ENCODE peak calls at places on chromosome 12, in four cellular contexts. D is A549, A is SK-N-SH, Q is HepG2. K is an unnamed sample.

GRCh38 chr12:19739195-19739776 is 300.0 kb downstream of the AEBP2 start:
- DNase-seq in D (peak; percentile 74), Q (peak; percentile 41), A (peak; percentile 44), K (peak; percentile 16)

GRCh38 chr12:115983226-115983798 is 294.2 kb downstream of the MED13L start:
- DNase-seq in Q (peak; percentile 4), A (no peak), D (peak; percentile 58), K (no peak)

GRCh38 chr12:62191747-62192485 is 68.3 kb upstream of the USP15 start:
- DNase-seq in D (peak; percentile 16), A (peak; percentile 15), Q (no peak), K (no peak)

GRCh38 chr12:34605955-34606748 is 583.9 kb downstream of the ALG10 start:
- DNase-seq in A (peak; percentile 0), D (no peak), Q (no peak), K (no peak)

GRCh38 chr12:100900808-100901207 is 106.2 kb downstream of the ANO4 start:
- DNase-seq in D (no peak), A (no peak), Q (no peak), K (no peak)

GRCh38 chr12:99767809-99768208 is 120.3 kb downstream of the GARIN6 start:
- DNase-seq in D (peak; percentile 46), Q (no peak), A (no peak), K (no peak)

GRCh38 chr12:51124504-51124903 is 41.1 kb upstream of the CSRNP2 start:
- DNase-seq in D (no peak), A (no peak), Q (no peak), K (no peak)

GRCh38 chr12:100199347-100200136 is 1.1 kb upstream of the ACTR6 start:
- DNase-seq in D (peak; percentile 73), Q (peak; percentile 73), A (peak; percentile 83), K (no peak)

GRCh38 chr12:105214141-105214540 is 21.8 kb downstream of the APPL2 start:
- DNase-seq in D (peak; percentile 21), Q (no peak), A (no peak), K (no peak)

GRCh38 chr12:19539836-19540235 is 100.5 kb downstream of the AEBP2 start:
- DNase-seq in Q (no peak), A (no peak), D (no peak), K (no peak)

GRCh38 chr12:132218915-132219314 is 74.7 kb downstream of the NOC4L start:
- DNase-seq in D (peak; percentile 51), Q (peak; percentile 35), A (peak; percentile 77), K (no peak)

GRCh38 chr12:59517522-59517921 is 78.3 kb upstream of the SLC16A7 start:
- DNase-seq in A (no peak), D (no peak), Q (no peak), K (no peak)

GRCh38 chr12:113860059-113860820 is 105.9 kb downstream of the RBM19 start:
- DNase-seq in Q (no peak), A (no peak), D (no peak), K (no peak)

GRCh38 chr12:124125472-124125871 is 152.5 kb downstream of the ZNF664 start:
- DNase-seq in Q (no peak), D (no peak), A (no peak), K (peak; percentile 72)

GRCh38 chr12:109982211-109982610 is 14.0 kb downstream of the GIT2 start:
- DNase-seq in A (no peak), D (no peak), Q (no peak), K (no peak)

DNA sequence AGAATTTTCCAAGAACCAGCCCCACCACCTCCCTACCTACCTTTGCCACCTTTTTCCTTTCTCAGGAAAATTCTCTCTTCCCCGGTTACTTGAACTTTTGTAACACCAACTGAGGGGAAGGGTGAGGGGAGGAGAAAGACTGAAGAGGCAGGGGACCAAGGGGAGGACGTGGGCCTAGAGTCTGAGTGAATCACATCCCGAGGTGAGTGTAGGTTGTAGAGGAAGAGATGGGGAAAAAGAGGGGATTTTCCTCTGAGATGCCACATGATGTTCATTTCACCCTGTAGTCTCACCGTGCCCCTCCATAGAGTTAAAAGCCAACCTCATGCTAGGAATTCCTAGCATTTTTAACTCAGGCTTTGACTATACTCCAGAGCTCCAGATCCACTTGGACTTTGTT is 311.8 kb downstream of the RPAP3 start:
- DNase-seq in Q (no peak), D (peak; percentile 32), A (no peak), K (no peak)
- TF ChIP-seq PBX3 in Q (no peak), D (no peak), A (no peak), K (no peak)

DNA sequence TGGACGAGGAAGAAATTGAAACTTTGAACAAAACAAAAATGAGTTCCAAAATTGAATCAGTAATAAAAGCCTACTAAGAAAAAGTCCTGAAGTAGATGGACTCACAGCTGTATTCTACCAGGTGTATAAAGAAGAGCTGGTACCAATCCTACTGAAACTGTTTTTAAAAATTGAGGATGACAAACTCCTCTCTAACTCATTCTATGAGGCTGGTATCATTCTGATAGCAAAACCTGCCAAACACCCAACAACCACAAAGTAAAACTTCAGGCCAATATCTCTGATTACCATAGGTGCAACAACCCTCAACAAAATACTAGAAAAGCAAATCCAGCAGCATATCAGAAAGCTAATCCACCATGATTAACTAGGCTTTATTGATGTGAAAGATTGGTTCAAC is 33.9 kb upstream of the LDHB start:
- DNase-seq in Q (no peak), D (no peak), A (no peak), K (no peak)
- TF ChIP-seq PBX3 in Q (no peak), D (no peak), A (no peak), K (no peak)

DNA sequence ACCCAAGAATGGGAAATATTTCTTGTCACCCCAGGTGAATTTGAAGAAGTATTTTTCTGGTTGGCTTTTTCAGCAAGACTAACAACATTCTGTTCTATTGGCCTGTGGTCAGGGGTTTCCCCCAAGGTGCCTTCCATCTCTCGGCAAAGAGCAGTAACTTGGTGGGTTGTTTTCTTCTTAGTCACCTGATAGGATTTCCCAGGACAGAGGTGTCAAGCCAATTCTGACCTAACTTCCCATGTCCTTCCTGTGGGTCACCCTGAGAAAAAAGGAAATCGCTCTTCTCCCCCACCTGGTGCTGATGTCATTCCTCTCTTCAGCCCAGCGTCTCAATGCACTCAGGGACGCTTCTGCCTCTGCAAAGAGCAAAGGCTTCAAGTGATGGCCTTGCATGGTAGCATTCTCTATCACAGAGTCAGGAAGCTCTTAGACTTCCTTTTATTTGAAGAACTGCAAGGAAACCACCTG is 16.1 kb upstream of the IFNG start:
- DNase-seq in A (no peak), D (no peak), Q (no peak), K (peak; percentile 63)
- TF ChIP-seq PBX3 in A (no peak), D (no peak), Q (no peak), K (no peak)

DNA sequence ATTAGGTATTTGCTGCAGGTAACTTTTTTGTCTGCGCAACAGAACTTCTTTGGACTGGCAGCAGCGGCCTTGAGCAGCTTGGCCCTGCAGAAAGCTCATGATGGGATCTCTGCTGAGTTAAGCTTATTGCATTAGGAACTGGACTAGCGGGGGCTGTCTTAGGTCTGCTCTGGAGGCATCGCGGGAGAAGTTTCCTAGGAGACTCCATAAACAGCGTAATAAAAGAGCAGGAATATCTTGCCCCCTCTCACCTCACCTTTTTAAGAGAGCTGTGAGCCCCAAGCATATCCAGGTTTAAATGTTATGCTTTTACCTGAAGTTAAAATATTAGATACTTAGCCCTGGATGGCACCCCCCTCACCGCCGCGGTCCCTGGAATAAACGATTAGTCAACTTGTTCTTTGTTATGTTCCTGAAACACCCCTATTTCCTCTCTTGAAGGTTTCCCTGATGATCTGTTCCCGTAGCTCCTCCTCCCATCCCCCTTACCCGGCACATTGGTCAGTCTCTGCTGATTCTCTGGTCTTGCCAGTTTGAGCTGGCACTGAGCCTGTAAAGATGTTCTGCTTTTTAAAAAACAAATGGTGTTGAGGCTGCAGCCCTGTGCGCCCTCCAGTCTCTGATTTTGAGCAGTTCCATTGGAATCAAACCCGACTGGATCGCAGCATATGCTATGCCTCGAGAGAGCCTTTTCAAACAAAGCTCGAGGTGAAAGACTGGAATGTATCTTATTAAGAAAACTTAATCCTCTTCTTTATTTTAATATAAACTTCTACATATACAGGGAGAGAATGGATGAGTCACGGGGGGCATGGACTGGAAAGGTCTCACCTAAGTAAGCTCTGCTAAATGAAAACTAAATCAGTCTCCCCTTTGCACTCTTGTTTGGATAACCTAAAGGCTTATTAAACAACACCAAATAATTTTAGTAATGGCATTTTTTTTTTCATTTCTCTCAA is 1.9 kb downstream of the MLXIP start:
- DNase-seq in Q (no peak), A (peak; percentile 76), D (peak; percentile 40), K (no peak)
- TF ChIP-seq PBX3 in Q (no peak), A (peak; percentile 43), D (no peak), K (no peak)

GRCh38 chr12:106247731-106248176 is at the start of gene CKAP4:
- DNase-seq in D (peak; percentile 74), A (peak; percentile 95), Q (peak; percentile 30), K (no peak)
- TF ChIP-seq PBX3 in D (no peak), A (no peak), Q (no peak), K (no peak)

GRCh38 chr12:85673921-85674420 is 162.2 kb downstream of the RASSF9 start:
- DNase-seq in A (no peak), Q (no peak), D (no peak), K (no peak)

GRCh38 chr12:85669911-85670310 is 166.3 kb downstream of the RASSF9 start:
- DNase-seq in D (no peak), Q (no peak), A (no peak), K (no peak)

GRCh38 chr12:85676816-85677749 is 159.1 kb downstream of the RASSF9 start:
- DNase-seq in D (no peak), A (no peak), Q (no peak), K (no peak)

GRCh38 chr12:85672436-85672835 is 163.8 kb downstream of the RASSF9 start:
- DNase-seq in D (no peak), Q (no peak), A (no peak), K (no peak)
- TF ChIP-seq PBX3 in D (no peak), Q (no peak), A (no peak), K (no peak)

GRCh38 chr12:25558566-25558965 is 5.5 kb upstream of the LMNTD1 start:
- DNase-seq in Q (no peak), A (no peak), D (peak; percentile 4), K (no peak)

GRCh38 chr12:25553083-25553482 is at the start of gene LMNTD1:
- DNase-seq in D (no peak), Q (no peak), A (no peak), K (no peak)

GRCh38 chr12:25552681-25553080 is 402 bp downstream of the LMNTD1 start:
- DNase-seq in Q (no peak), A (no peak), D (no peak), K (no peak)

GRCh38 chr12:25556136-25556535 is 3.1 kb upstream of the LMNTD1 start:
- DNase-seq in D (no peak), Q (no peak), A (no peak), K (no peak)

DNA sequence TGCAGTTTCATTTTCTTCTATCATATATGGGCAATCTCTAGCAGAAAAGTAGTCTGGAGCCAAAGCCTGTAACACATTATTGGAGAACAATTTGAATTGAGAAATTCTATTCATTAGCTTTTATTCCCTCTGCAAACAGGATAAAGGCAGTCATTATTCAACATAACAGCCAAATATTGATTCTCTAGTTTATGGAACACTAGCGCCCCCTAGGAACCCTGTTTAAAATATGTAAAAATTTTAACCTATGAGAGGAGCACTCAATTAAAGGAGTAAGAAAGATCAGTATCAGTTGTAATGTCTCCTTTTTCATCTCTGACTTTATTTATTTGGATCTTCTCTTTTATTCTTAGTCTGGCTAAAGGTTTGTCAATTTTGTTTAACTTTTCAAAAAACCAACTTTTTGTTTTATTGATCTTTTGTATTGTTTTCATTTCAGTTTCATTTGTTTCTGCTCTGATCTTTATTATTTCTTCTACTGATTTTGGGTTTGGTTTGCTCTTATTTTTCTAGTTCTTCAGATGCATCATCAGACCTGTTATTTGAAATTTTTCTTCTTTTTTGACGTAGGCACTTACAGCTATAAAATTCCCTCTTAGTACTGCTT is 4.8 kb upstream of the LMNTD1 start:
- DNase-seq in D (peak; percentile 48), Q (peak; percentile 11), A (peak; percentile 8), K (no peak)
- TF ChIP-seq PBX3 in D (no peak), Q (no peak), A (no peak), K (no peak)

K was measured in GM12878.